ENCODE peak calls at places on chromosomes 3 and 15, in seven cellular contexts. R, P, F, T, J, X and E are unnamed samples.
A peak's percentile ranks its signal among the peaks of the same experiment; 100 is the strongest.

GRCh38 chr3:71681224-71681668 is 44.0 kb downstream of the EIF4E3 start:
- DNase-seq in R (peak; percentile 69), X (peak; percentile 90), F (peak; percentile 83), T (no peak), J (peak; percentile 68), P (peak; percentile 78), E (peak; percentile 36)

GRCh38 chr3:158718490-158719170 is 13.6 kb downstream of the RARRES1 start:
- DNase-seq in P (no peak), J (peak; percentile 46), T (no peak), X (peak; percentile 81), F (peak; percentile 94), R (no peak), E (no peak)

GRCh38 chr15:100783760-100784492 is 95.7 kb upstream of the ALDH1A3 start:
- DNase-seq in P (no peak), R (no peak), T (no peak), F (no peak), X (no peak), J (no peak), E (no peak)

GRCh38 chr3:52323526-52324295 is 7.6 kb downstream of the DNAH1 start:
- DNase-seq in P (peak; percentile 47), R (no peak), J (no peak), T (no peak), X (no peak), F (no peak), E (no peak)

GRCh38 chr3:120425877-120426276 is 24.9 kb downstream of the FSTL1 start:
- DNase-seq in X (peak; percentile 48), R (no peak), J (no peak), T (no peak), P (no peak), F (peak; percentile 91), E (no peak)

GRCh38 chr3:71423151-71423906 is 160.2 kb downstream of the FOXP1 start:
- DNase-seq in R (no peak), T (no peak), P (peak; percentile 46), X (no peak), F (no peak), J (no peak), E (no peak)

GRCh38 chr3:168121175-168121853 is 25.6 kb upstream of the GOLIM4 start:
- DNase-seq in P (no peak), F (peak; percentile 18), T (no peak), R (no peak), J (no peak), X (no peak), E (no peak)

GRCh38 chr15:79349526-79349925 is 38.6 kb downstream of the TMED3 start:
- DNase-seq in F (no peak), X (peak; percentile 43), T (no peak), J (no peak), P (no peak), R (no peak), E (no peak)

GRCh38 chr3:23372296-23372695 is 169.2 kb downstream of the UBE2E2 start:
- DNase-seq in R (no peak), T (no peak), F (no peak), X (peak; percentile 21), J (no peak), P (peak; percentile 13), E (no peak)

GRCh38 chr3:134754768-134755559 is 40.1 kb upstream of the EPHB1 start:
- DNase-seq in F (peak; percentile 30), X (peak; percentile 21), P (peak; percentile 81), T (peak; percentile 19), J (peak; percentile 68), R (peak; percentile 77), E (peak; percentile 31)

GRCh38 chr3:72044231-72044935 is 259.4 kb upstream of the PROK2 start:
- DNase-seq in R (no peak), J (peak; percentile 84), P (no peak), X (peak; percentile 72), F (no peak), T (no peak), E (no peak)

GRCh38 chr3:31462050-31462569 is 70.6 kb upstream of the STT3B start:
- DNase-seq in R (no peak), X (no peak), T (no peak), F (no peak), J (no peak), P (peak; percentile 38), E (no peak)

GRCh38 chr3:197959500-197959890 is 522 bp upstream of the LMLN start:
- DNase-seq in T (no peak), F (no peak), R (no peak), P (no peak), J (no peak), X (no peak), E (no peak)

GRCh38 chr3:123758081-123758564 is 126.0 kb downstream of the MYLK start:
- DNase-seq in J (no peak), P (no peak), F (peak; percentile 65), R (no peak), T (no peak), X (peak; percentile 55), E (peak; percentile 30)

GRCh38 chr3:155631323-155632019 is 113.4 kb downstream of the PLCH1 start:
- DNase-seq in J (peak; percentile 28), T (no peak), F (no peak), P (no peak), X (no peak), R (no peak), E (no peak)

GRCh38 chr3:117873236-117873635 is 1161.4 kb downstream of the IGSF11 start:
- DNase-seq in J (no peak), X (no peak), F (peak; percentile 7), P (no peak), R (no peak), T (no peak), E (no peak)

GRCh38 chr15:34182942-34183341 is 27.0 kb downstream of the KATNBL1 start:
- DNase-seq in X (no peak), F (no peak), J (peak; percentile 99), P (peak; percentile 90), R (peak; percentile 50), T (no peak), E (no peak)

GRCh38 chr15:61936528-61937195 is 123.6 kb downstream of the VPS13C start:
- DNase-seq in J (no peak), F (no peak), X (no peak), R (no peak), T (no peak), P (no peak), E (no peak)

GRCh38 chr15:61938249-61938648 is 122.0 kb downstream of the VPS13C start:
- DNase-seq in F (no peak), R (no peak), X (no peak), J (no peak), T (no peak), P (no peak), E (no peak)

GRCh38 chr15:61935493-61935892 is 124.8 kb downstream of the VPS13C start:
- DNase-seq in F (no peak), T (no peak), P (no peak), J (peak; percentile 17), X (no peak), R (no peak), E (no peak)
- H2AK5ac ChIP-seq in F (no peak overlapping the region), T (no peak overlapping the region), P (no peak overlapping the region), J (no peak overlapping the region), X (no peak overlapping the region), R (no peak overlapping the region), E (no peak overlapping the region)

GRCh38 chr3:107384907-107385306 is 7.7 kb downstream of the CCDC54 start:
- DNase-seq in R (no peak), F (no peak), P (peak; percentile 86), X (no peak), T (no peak), J (no peak), E (no peak)

GRCh38 chr3:107382626-107383025 is 5.4 kb downstream of the CCDC54 start:
- DNase-seq in J (no peak), R (no peak), P (no peak), T (no peak), F (no peak), X (no peak), E (no peak)

GRCh38 chr3:107387555-107387954 is 10.3 kb downstream of the CCDC54 start:
- DNase-seq in P (no peak), X (peak; percentile 4), J (peak; percentile 21), T (no peak), F (peak; percentile 79), R (no peak), E (no peak)

GRCh38 chr3:107384428-107384827 is 7.2 kb downstream of the CCDC54 start:
- DNase-seq in F (no peak), J (peak; percentile 83), P (peak; percentile 42), X (no peak), T (no peak), R (no peak), E (no peak)
- H2BK120ac ChIP-seq in F (no peak overlapping the region), J (no peak overlapping the region), P (no peak overlapping the region), X (no peak overlapping the region), T (no peak overlapping the region), R (no peak overlapping the region), E (no peak overlapping the region)

GRCh38 chr15:78209646-78210348 is 24.6 kb downstream of the ACSBG1 start:
- DNase-seq in P (no peak), F (no peak), X (no peak), T (no peak), R (no peak), J (no peak), E (no peak)

GRCh38 chr15:78210349-78210717 is 24.0 kb downstream of the ACSBG1 start:
- DNase-seq in T (no peak), X (peak; percentile 25), P (no peak), R (no peak), J (no peak), F (no peak), E (no peak)

GRCh38 chr15:78208341-78208844 is 26.0 kb downstream of the ACSBG1 start:
- DNase-seq in J (no peak), F (no peak), X (no peak), P (no peak), R (no peak), T (no peak), E (no peak)

GRCh38 chr15:78207641-78208340 is 26.6 kb downstream of the ACSBG1 start:
- DNase-seq in J (no peak), T (no peak), X (no peak), F (no peak), R (no peak), P (no peak), E (no peak)

GRCh38 chr15:78208887-78209645 is 25.3 kb downstream of the ACSBG1 start:
- DNase-seq in T (no peak), F (no peak), X (no peak), P (no peak), J (no peak), R (peak; percentile 26), E (no peak)
- H2AK5ac ChIP-seq in T (no peak overlapping the region), F (no peak overlapping the region), X (no peak overlapping the region), P (no peak overlapping the region), J (no peak overlapping the region), R (no peak overlapping the region), E (no peak overlapping the region)

GRCh38 chr15:65069179-65069578 is 1.4 kb upstream of the RASL12 start:
- DNase-seq in R (no peak), T (no peak), X (peak; percentile 99), J (no peak), F (peak; percentile 99), P (no peak), E (no peak)

GRCh38 chr15:65072027-65072426 is 4.2 kb upstream of the RASL12 start:
- DNase-seq in J (no peak), R (no peak), X (no peak), P (no peak), T (no peak), F (peak; percentile 27), E (no peak)

GRCh38 chr15:65069779-65070546 is 2.2 kb upstream of the RASL12 start:
- DNase-seq in R (no peak), T (no peak), F (no peak), P (no peak), X (no peak), J (no peak), E (no peak)

GRCh38 chr15:65071381-65071811 is 3.6 kb upstream of the RASL12 start:
- DNase-seq in R (no peak), X (no peak), T (no peak), P (no peak), F (no peak), J (no peak), E (no peak)

GRCh38 chr15:65072617-65073016 is 3.9 kb upstream of the KBTBD13 start:
- DNase-seq in F (no peak), J (no peak), P (no peak), X (no peak), R (no peak), T (no peak), E (no peak)
- H2BK120ac ChIP-seq in F (peak overlapping the region; percentile 7), J (no peak overlapping the region), P (no peak overlapping the region), X (no peak overlapping the region), R (no peak overlapping the region), T (no peak overlapping the region), E (no peak overlapping the region)